ENCODE peak calls at places on chromosomes 3 and 15, in nine cellular contexts. F is right lobe of liver, P is tibial nerve, A is ovary, R is IMR-90, I is heart left ventricle, N is lower leg skin, Y is stomach, W is A549. T is an unnamed sample.

GRCh38 chr15:90907838-90908507 is 4.9 kb downstream of the MAN2A2 start:
- DNase-seq in R (no peak), A (no peak), P (peak; percentile 81), N (no peak), Y (no peak), I (no peak), W (no peak), F (no peak), T (no peak)

GRCh38 chr3:43372809-43373587 is 86.7 kb downstream of the SNRK start:
- DNase-seq in F (no peak), W (no peak), P (no peak), A (no peak), I (no peak), R (no peak), Y (no peak), N (no peak), T (no peak)

GRCh38 chr15:70008697-70009285 is 88.9 kb downstream of the TLE3 start:
- DNase-seq in N (no peak), I (no peak), Y (no peak), A (no peak), P (no peak), F (no peak), R (no peak), W (no peak), T (no peak)

GRCh38 chr15:48963524-48964113 is at the start of gene SHC4:
- DNase-seq in Y (peak; percentile 44), A (peak; percentile 56), P (peak; percentile 74), N (no peak), F (peak; percentile 59), I (peak; percentile 66), W (peak; percentile 37), R (peak; percentile 86), T (no peak)

GRCh38 chr15:66440501-66440900 is 53.8 kb downstream of the MAP2K1 start:
- DNase-seq in W (no peak), A (no peak), P (no peak), R (no peak), Y (no peak), N (no peak), F (no peak), I (no peak), T (no peak)

GRCh38 chr15:81155375-81156218 is 21.5 kb downstream of the CFAP161 start:
- DNase-seq in I (no peak), F (no peak), P (peak; percentile 75), W (peak; percentile 21), A (peak; percentile 72), N (peak; percentile 81), R (peak; percentile 77), Y (peak; percentile 36), T (no peak)

GRCh38 chr15:56772868-56773639 is 39.7 kb upstream of the ZNF280D start:
- DNase-seq in P (no peak), W (no peak), R (peak; percentile 74), Y (no peak), N (no peak), F (no peak), A (no peak), I (no peak), T (no peak)

GRCh38 chr3:31358473-31359075 is 174.2 kb upstream of the STT3B start:
- DNase-seq in R (no peak), I (no peak), N (no peak), Y (no peak), W (no peak), F (no peak), A (no peak), P (no peak), T (no peak)

GRCh38 chr3:73291541-73291940 is 230.1 kb downstream of the EBLN2 start:
- DNase-seq in A (no peak), P (no peak), R (no peak), W (no peak), F (no peak), N (no peak), Y (no peak), I (no peak), T (no peak)

GRCh38 chr15:43775411-43775965 is 1.3 kb downstream of the ELL3 start:
- DNase-seq in Y (peak; percentile 67), R (peak; percentile 58), A (peak; percentile 51), F (peak; percentile 54), I (no peak), N (peak; percentile 51), P (no peak), W (peak; percentile 25), T (no peak)

GRCh38 chr3:53618946-53619345 is 124.5 kb downstream of the CACNA1D start:
- DNase-seq in I (no peak), W (no peak), Y (no peak), F (no peak), N (no peak), R (no peak), A (no peak), P (no peak), T (no peak)

GRCh38 chr3:27591321-27591711 is 107.1 kb upstream of the SLC4A7 start:
- DNase-seq in R (peak; percentile 20), A (no peak), I (no peak), W (no peak), N (no peak), F (no peak), P (no peak), Y (no peak), T (no peak)

GRCh38 chr3:175211481-175211880 is 352.3 kb downstream of the NAALADL2 start:
- DNase-seq in P (no peak), F (no peak), I (no peak), W (no peak), A (no peak), R (no peak), Y (no peak), N (no peak), T (no peak)

GRCh38 chr3:114903213-114903612 is 243.9 kb downstream of the ZBTB20 start:
- DNase-seq in N (no peak), A (no peak), P (no peak), W (no peak), Y (no peak), F (no peak), R (peak; percentile 2), I (no peak), T (no peak)

GRCh38 chr3:36600413-36600812 is 163.9 kb downstream of the DCLK3 start:
- DNase-seq in F (no peak), N (no peak), A (no peak), W (no peak), R (no peak), P (no peak), I (no peak), Y (no peak), T (no peak)

GRCh38 chr3:113186566-113186965 is 24.8 kb upstream of the BOC start:
- DNase-seq in F (no peak), R (no peak), P (no peak), N (no peak), W (no peak), Y (no peak), A (no peak), I (no peak), T (no peak)

GRCh38 chr15:66997212-66997611 is 68.2 kb upstream of the SMAD3 start:
- DNase-seq in Y (no peak), F (no peak), I (no peak), N (no peak), W (no peak), A (no peak), R (peak; percentile 80), P (no peak), T (no peak)

GRCh38 chr3:43584043-43584826 is 37.6 kb downstream of the ANO10 start:
- DNase-seq in N (no peak), Y (no peak), W (no peak), P (no peak), F (no peak), A (no peak), R (peak; percentile 65), I (no peak), T (no peak)

GRCh38 chr3:173913985-173914421 is 516.5 kb downstream of the NLGN1 start:
- DNase-seq in P (no peak), I (no peak), W (no peak), N (no peak), A (no peak), R (no peak), F (no peak), Y (no peak), T (no peak)

GRCh38 chr15:82538961-82539689 is 1.1 kb downstream of the RPS17 start:
- DNase-seq in R (no peak), F (no peak), N (no peak), A (no peak), P (no peak), W (no peak), Y (no peak), I (no peak), T (no peak)

GRCh38 chr3:57053122-57053521 is 7.3 kb upstream of the SPATA12 start:
- DNase-seq in I (no peak), P (no peak), F (no peak), Y (no peak), A (no peak), W (no peak), N (no peak), R (no peak), T (no peak)

GRCh38 chr15:69141286-69141701 is 19.1 kb upstream of the GLCE start:
- DNase-seq in R (peak; percentile 38), P (no peak), F (peak; percentile 49), I (no peak), A (no peak), N (no peak), W (peak; percentile 60), Y (no peak), T (no peak)

GRCh38 chr3:129315386-129315991 is 36.8 kb downstream of the HMCES start:
- DNase-seq in I (peak; percentile 53), P (peak; percentile 29), N (peak; percentile 52), F (peak; percentile 56), W (no peak), Y (peak; percentile 44), R (peak; percentile 21), A (peak; percentile 60), T (peak; percentile 89)
- TF ChIP-seq POLR2A in I (no peak), P (no peak), N (no peak), F (no peak), W (no peak), Y (no peak), R (no peak), A (no peak), T (no peak)

GRCh38 chr3:124745756-124746155 is 15.5 kb downstream of the UMPS start:
- DNase-seq in F (no peak), N (no peak), W (no peak), Y (no peak), A (no peak), P (no peak), I (no peak), R (no peak), T (no peak)
- TF ChIP-seq POLR2A in F (no peak), N (no peak), W (no peak), Y (no peak), A (no peak), P (no peak), I (no peak), R (no peak), T (no peak)

GRCh38 chr3:52237659-52238172 is 1.2 kb downstream of the TWF2 start:
- DNase-seq in A (peak; percentile 91), N (peak; percentile 79), W (peak; percentile 92), F (peak; percentile 81), Y (peak; percentile 83), R (peak; percentile 89), P (peak; percentile 76), I (peak; percentile 78), T (peak; percentile 91)
- TF ChIP-seq POLR2A in A (no peak), N (no peak), W (no peak), F (no peak), Y (no peak), R (no peak), P (no peak), I (no peak), T (no peak)

DNA sequence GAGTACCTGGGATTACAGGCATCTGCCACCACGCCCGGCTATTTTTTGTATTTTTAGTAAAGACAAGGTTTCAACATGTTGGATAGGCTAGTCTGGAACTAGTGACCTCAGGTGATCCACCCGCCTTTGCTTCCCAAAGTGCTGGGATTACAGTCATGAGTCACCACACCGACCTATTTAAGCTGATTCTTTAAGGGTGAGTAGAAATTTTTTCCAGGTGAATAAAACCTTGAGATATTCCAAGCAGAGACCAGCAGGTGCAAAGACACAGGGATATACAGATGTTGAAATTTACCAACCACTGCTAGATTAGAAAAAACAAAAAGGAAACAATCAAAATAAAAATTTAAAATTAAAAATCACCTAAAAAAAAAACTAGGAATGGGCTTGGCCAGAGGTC is 74.4 kb upstream of the CHRNB4 start:
- DNase-seq in N (no peak), R (no peak), I (no peak), Y (no peak), F (no peak), P (no peak), A (no peak), W (no peak), T (no peak)
- TF ChIP-seq POLR2A in N (no peak), R (no peak), I (no peak), Y (no peak), F (no peak), P (no peak), A (no peak), W (no peak), T (no peak)